ENCODE peak calls at places on chromosomes 4 and X, in seven cellular contexts. S is NCI-H1105; Q is A172; H is GM23248; Z is M059J; I is stimulated activated CD8-positive, alpha-beta memory T cell treated with anti-CD3 and anti-CD28 coated beads, Interleukin-4, amount 100 ng/mL, for 1 hour; K is activated CD4-positive, alpha-beta T cell treated with anti-CD3 and anti-CD28 coated beads, Interleukin-2, amount 50 U/mL, for 48 hours. X is an unnamed sample.

GRCh38 chr4:18445110-18445509 is 423.6 kb upstream of the LCORL start:
- DNase-seq in S (no peak), Q (no peak), H (no peak), Z (no peak), I (no peak), K (no peak), X (no peak)

GRCh38 chr4:157265281-157265680 is 44.8 kb downstream of the GRIA2 start:
- DNase-seq in S (peak), Q (peak), H (no peak), Z (peak), I (no peak), K (no peak), X (no peak)

GRCh38 chr4:7735961-7736360 is 203.7 kb downstream of the AFAP1 start:
- DNase-seq in S (no peak), Q (no peak), H (no peak), Z (no peak), I (no peak), K (no peak), X (no peak)

GRCh38 chrX:56798866-56799864 is 70.1 kb downstream of the NBDY start:
- DNase-seq in S (no peak), Q (no peak), H (no peak), Z (no peak), I (no peak), K (no peak), X (no peak)

GRCh38 chr4:153181293-153182080 is 22.8 kb upstream of the TRIM2 start:
- DNase-seq in S (no peak), Q (no peak), H (peak), Z (peak), I (no peak), K (no peak), X (no peak)

GRCh38 chr4:158991534-158992155 is 111.2 kb upstream of the RAPGEF2 start:
- DNase-seq in S (no peak), Q (no peak), H (no peak), Z (no peak), I (no peak), K (no peak), X (no peak)

GRCh38 chr4:15955670-15956069 is 7.3 kb downstream of the FGFBP2 start:
- DNase-seq in S (no peak), Q (peak), H (peak), Z (peak), I (no peak), K (no peak), X (no peak)

GRCh38 chrX:47608130-47608810 is 11.4 kb downstream of the SYN1 start:
- DNase-seq in S (no peak), Q (no peak), H (no peak), Z (no peak), I (no peak), K (no peak), X (no peak)

GRCh38 chr4:55866290-55866907 is 13.0 kb downstream of the EXOC1 start:
- DNase-seq in S (no peak), Q (peak), H (peak), Z (peak), I (no peak), K (no peak), X (no peak)

GRCh38 chrX:28920141-28920540 is 332.9 kb downstream of the IL1RAPL1 start:
- DNase-seq in S (no peak), Q (no peak), H (no peak), Z (no peak), I (no peak), K (no peak), X (no peak)

GRCh38 chrX:151988706-151989299 is 14.3 kb upstream of the GABRE start:
- DNase-seq in S (no peak), Q (no peak), H (no peak), Z (no peak), I (no peak), K (no peak), X (no peak)

GRCh38 chr4:22733816-22734215 is 41.1 kb downstream of the GBA3 start:
- DNase-seq in S (no peak), Q (no peak), H (no peak), Z (no peak), I (no peak), K (no peak), X (no peak)

GRCh38 chr4:96913437-96914075 is 1073.7 kb downstream of the PDHA2 start:
- DNase-seq in S (no peak), Q (peak), H (no peak), Z (peak), I (no peak), K (no peak), X (no peak)

GRCh38 chr4:45692131-45692530 is 431.7 kb downstream of the GABRG1 start:
- DNase-seq in S (no peak), Q (no peak), H (no peak), Z (no peak), I (no peak), K (no peak), X (no peak)

GRCh38 chrX:149004936-149005335 is 500.2 kb downstream of the IDS start:
- DNase-seq in S (no peak), Q (no peak), H (no peak), Z (no peak), I (no peak), K (no peak), X (no peak)

GRCh38 chr4:152454398-152455011 is 81.4 kb downstream of the FBXW7 start:
- DNase-seq in S (no peak), Q (peak), H (peak), Z (peak), I (no peak), K (no peak), X (no peak)

GRCh38 chr4:76579596-76580375 is 144.8 kb downstream of the SHROOM3 start:
- DNase-seq in S (peak), Q (no peak), H (no peak), Z (no peak), I (no peak), K (no peak), X (no peak)

GRCh38 chr4:173211222-173211621 is 42.6 kb downstream of the GALNT7 start:
- DNase-seq in S (no peak), Q (no peak), H (no peak), Z (no peak), I (no peak), K (no peak), X (no peak)

GRCh38 chr4:54556081-54556480 is 101.7 kb upstream of the KIT start:
- DNase-seq in S (no peak), Q (peak), H (no peak), Z (no peak), I (no peak), K (no peak), X (no peak)

GRCh38 chr4:94208268-94208667 is 603 bp downstream of the SMARCAD1 start:
- DNase-seq in S (no peak), Q (no peak), H (peak), Z (no peak), I (no peak), K (no peak), X (no peak)